ENCODE peak calls at places on chromosomes 3 and 15, in four cellular contexts. Q, O, R and D are unnamed samples.

GRCh38 chr15:68149059-68149458 is 56.1 kb downstream of the CALML4 start:
- DNase-seq in Q (no peak), O (peak; percentile 82), R (no peak), D (peak; percentile 50)

GRCh38 chr3:73446467-73447110 is 178.2 kb downstream of the PDZRN3 start:
- DNase-seq in Q (no peak), O (no peak), R (no peak), D (no peak)

GRCh38 chr3:152524198-152525140 is 255.7 kb downstream of the MBNL1 start:
- DNase-seq in Q (peak; percentile 72), O (peak; percentile 54), R (peak; percentile 57), D (peak; percentile 66)

GRCh38 chr3:18964640-18965039 is 183.7 kb upstream of the KCNH8 start:
- DNase-seq in Q (no peak), O (no peak), R (no peak), D (no peak)

GRCh38 chr15:99620178-99620577 is 54.4 kb downstream of the MEF2A start:
- DNase-seq in Q (no peak), O (no peak), R (no peak), D (no peak)

GRCh38 chr15:92527197-92527596 is 128.4 kb downstream of the FAM174B start:
- DNase-seq in Q (no peak), O (no peak), R (peak; percentile 35), D (peak; percentile 76)

GRCh38 chr3:134713673-134714072 is 62.9 kb upstream of the KY start:
- DNase-seq in Q (no peak), O (no peak), R (no peak), D (no peak)

GRCh38 chr15:39462691-39463090 is 118.2 kb upstream of the THBS1 start:
- DNase-seq in Q (no peak), O (peak; percentile 52), R (no peak), D (peak; percentile 72)

GRCh38 chr3:27472166-27472565 is 12.0 kb downstream of the SLC4A7 start:
- DNase-seq in Q (no peak), O (no peak), R (no peak), D (no peak)

GRCh38 chr3:173911446-173911845 is 513.9 kb downstream of the NLGN1 start:
- DNase-seq in Q (peak; percentile 29), O (no peak), R (no peak), D (no peak)

GRCh38 chr15:49521802-49522201 is 98.8 kb downstream of the FGF7 start:
- DNase-seq in Q (no peak), O (peak; percentile 8), R (peak; percentile 13), D (no peak)

GRCh38 chr3:182027366-182027765 is 315.6 kb downstream of the SOX2 start:
- DNase-seq in Q (no peak), O (no peak), R (peak; percentile 71), D (peak; percentile 52)

GRCh38 chr15:95277266-95277665 is 1045.9 kb downstream of the MCTP2 start:
- DNase-seq in Q (no peak), O (peak; percentile 90), R (peak; percentile 34), D (peak; percentile 90)

GRCh38 chr3:38646062-38646461 is 3.4 kb downstream of the SCN5A start:
- DNase-seq in Q (no peak), O (no peak), R (no peak), D (no peak)

GRCh38 chr3:48275292-48276027 is 34.6 kb downstream of the ZNF589 start:
- DNase-seq in Q (no peak), O (peak; percentile 12), R (no peak), D (no peak)

GRCh38 chr3:32510075-32510724 is 7.5 kb upstream of the CMTM6 start:
- DNase-seq in Q (peak; percentile 56), O (peak; percentile 70), R (peak; percentile 31), D (peak; percentile 68)

GRCh38 chr3:113279686-113280085 is 68.3 kb downstream of the BOC start:
- DNase-seq in Q (no peak), O (no peak), R (no peak), D (no peak)

GRCh38 chr3:126390201-126390600 is 4.5 kb upstream of the CFAP100 start:
- DNase-seq in Q (no peak), O (no peak), R (no peak), D (no peak)

GRCh38 chr15:94253742-94254141 is 22.4 kb downstream of the MCTP2 start:
- DNase-seq in Q (peak; percentile 61), O (no peak), R (no peak), D (no peak)

GRCh38 chr3:65178703-65179102 is 490.9 kb upstream of the ADAMTS9 start:
- DNase-seq in Q (peak; percentile 50), O (no peak), R (peak; percentile 45), D (peak; percentile 62)

GRCh38 chr15:85443593-85444328 is 63.4 kb downstream of the AKAP13 start:
- DNase-seq in Q (peak; percentile 48), O (peak; percentile 34), R (peak; percentile 61), D (peak; percentile 50)

GRCh38 chr3:38493019-38493418 is 3.1 kb upstream of the EXOG start:
- DNase-seq in Q (no peak), O (peak; percentile 19), R (no peak), D (peak; percentile 27)

GRCh38 chr3:1699361-1699920 is 399.2 kb upstream of the CNTN4 start:
- DNase-seq in Q (no peak), O (no peak), R (no peak), D (no peak)

GRCh38 chr3:113218011-113218678 is 6.8 kb downstream of the BOC start:
- DNase-seq in Q (no peak), O (no peak), R (no peak), D (no peak)

GRCh38 chr3:57068437-57069089 is 8.1 kb downstream of the SPATA12 start:
- DNase-seq in Q (no peak), O (peak; percentile 75), R (peak; percentile 33), D (peak; percentile 87)

GRCh38 chr15:31016446-31016915 is 25.1 kb upstream of the MTMR10 start:
- DNase-seq in Q (no peak), O (peak; percentile 86), R (no peak), D (peak; percentile 61)

GRCh38 chr15:98567951-98568350 is 80.4 kb upstream of the IGF1R start:
- DNase-seq in Q (no peak), O (peak; percentile 11), R (peak; percentile 79), D (no peak)

GRCh38 chr3:52820741-52821140 is 9.7 kb downstream of the ITIH4 start:
- DNase-seq in Q (no peak), O (peak; percentile 22), R (no peak), D (peak; percentile 17)